ENCODE peak calls at places on chromosome 5, in ten cellular contexts. E is fibroblast of the aortic adventitia, Q is skeletal muscle cell, F is epithelial cell of esophagus, N is BE2C, O is AG04449, R is SK-N-SH, B is psoas muscle, I is heart left ventricle, Z is lower leg skin. H is an unnamed sample.

GRCh38 chr5:75891736-75892135 is 174.5 kb upstream of the POC5 start:
- DNase-seq in R (peak), Q (no peak), E (no peak), O (no peak), I (no peak), F (no peak), N (no peak), Z (no peak), B (no peak), H (no peak)

GRCh38 chr5:135950611-135951010 is 4.2 kb downstream of the LECT2 start:
- DNase-seq in Z (no peak), R (no peak), I (no peak), O (peak), Q (no peak), B (no peak), E (peak), F (no peak), N (no peak), H (peak)

GRCh38 chr5:134146651-134147544 is 29.9 kb downstream of the SKP1 start:
- DNase-seq in O (no peak), I (no peak), R (no peak), B (no peak), N (no peak), E (no peak), F (peak), Z (no peak), Q (no peak), H (no peak)

GRCh38 chr5:71695069-71695468 is 24.0 kb upstream of the CARTPT start:
- DNase-seq in E (no peak), I (no peak), Q (no peak), Z (no peak), R (no peak), N (no peak), F (no peak), B (no peak), O (no peak), H (no peak)

GRCh38 chr5:66306105-66306843 is 162.2 kb downstream of the SREK1 start:
- DNase-seq in E (peak), O (peak), N (peak), I (peak), F (peak), B (no peak), Q (peak), R (peak), Z (peak), H (peak)

GRCh38 chr5:142783601-142784291 is 13.6 kb downstream of the ARHGAP26 start:
- DNase-seq in Z (peak), I (peak), F (no peak), R (peak), E (peak), Q (no peak), B (peak), N (peak), O (no peak), H (no peak)

GRCh38 chr5:139470821-139471300 is at the start of gene SMIM33:
- DNase-seq in Q (no peak), E (no peak), O (no peak), B (no peak), N (no peak), F (no peak), R (no peak), I (no peak), Z (no peak), H (no peak)

GRCh38 chr5:168359820-168360460 is 68.5 kb downstream of the WWC1 start:
- DNase-seq in E (no peak), F (peak), B (no peak), O (no peak), I (no peak), R (no peak), Z (no peak), Q (no peak), N (no peak), H (no peak)

GRCh38 chr5:149559712-149560111 is 8.5 kb upstream of the CSNK1A1 start:
- DNase-seq in O (peak), B (no peak), F (no peak), R (no peak), I (no peak), Q (peak), Z (no peak), N (no peak), E (peak), H (peak)

GRCh38 chr5:132245593-132245992 is 11.9 kb upstream of the PDLIM4 start:
- DNase-seq in Z (no peak), I (no peak), E (no peak), Q (no peak), R (no peak), O (no peak), F (no peak), B (no peak), N (no peak), H (no peak)

GRCh38 chr5:121029536-121030245 is 565.6 kb downstream of the PRR16 start:
- DNase-seq in E (no peak), F (no peak), B (no peak), N (no peak), Q (no peak), R (no peak), I (no peak), Z (no peak), O (no peak), H (peak)

GRCh38 chr5:143033535-143034260 is 263.5 kb downstream of the ARHGAP26 start:
- DNase-seq in E (peak), Z (no peak), I (no peak), F (peak), Q (peak), R (no peak), O (peak), N (no peak), B (no peak), H (peak)

DNA sequence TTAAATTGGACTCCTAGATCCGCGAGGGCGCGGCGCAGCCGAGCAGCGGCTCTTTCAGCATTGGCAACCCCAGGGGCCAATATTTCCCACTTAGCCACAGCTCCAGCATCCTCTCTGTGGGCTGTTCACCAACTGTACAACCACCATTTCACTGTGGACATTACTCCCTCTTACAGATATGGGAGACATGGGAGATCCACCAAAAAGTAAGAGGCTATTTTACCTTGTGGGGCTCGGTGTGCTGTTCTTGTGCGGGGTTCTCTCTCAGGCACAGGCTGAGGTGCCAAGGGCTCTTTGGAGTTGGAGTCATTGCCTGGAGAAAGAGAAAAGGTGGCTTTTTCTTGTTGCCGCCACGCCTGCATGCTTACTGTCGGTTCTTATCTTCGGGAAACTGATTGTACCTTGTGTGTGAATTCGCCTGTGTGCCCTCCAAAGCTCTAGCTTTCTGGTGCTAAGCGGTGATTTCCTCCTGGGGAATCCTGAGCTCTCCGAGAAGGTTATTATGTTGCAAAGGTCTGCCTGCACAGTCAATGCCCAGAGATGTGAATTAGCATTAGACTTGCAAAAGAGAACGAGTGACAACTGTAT is 340 bp downstream of the ISL1 start:
- DNase-seq in R (peak), I (no peak), N (peak), F (peak), E (peak), Q (no peak), Z (no peak), B (no peak), O (no peak), H (no peak)
- H3K4me3 ChIP-seq in R (peak), I (no peak), N (peak), F (peak), E (peak), Q (peak), Z (peak), B (peak), O (peak), H (peak)

GRCh38 chr5:17218353-17219005 is 1.0 kb downstream of the BASP1 start:
- DNase-seq in N (peak), I (peak), Q (no peak), Z (peak), R (peak), F (peak), B (peak), E (peak), O (no peak), H (no peak)
- H3K4me3 ChIP-seq in N (peak), I (peak), Q (peak), Z (peak), R (peak), F (peak), B (peak), E (peak), O (peak), H (peak)

GRCh38 chr5:59124983-59125960 is 542.4 kb downstream of the RAB3C start:
- DNase-seq in Q (no peak), R (no peak), I (peak), O (no peak), B (no peak), E (no peak), F (no peak), N (peak), Z (no peak), H (no peak)
- H3K4me3 ChIP-seq in Q (no peak), R (no peak), I (no peak), O (no peak), B (peak), E (no peak), F (no peak), N (peak), Z (no peak), H (no peak)

DNA sequence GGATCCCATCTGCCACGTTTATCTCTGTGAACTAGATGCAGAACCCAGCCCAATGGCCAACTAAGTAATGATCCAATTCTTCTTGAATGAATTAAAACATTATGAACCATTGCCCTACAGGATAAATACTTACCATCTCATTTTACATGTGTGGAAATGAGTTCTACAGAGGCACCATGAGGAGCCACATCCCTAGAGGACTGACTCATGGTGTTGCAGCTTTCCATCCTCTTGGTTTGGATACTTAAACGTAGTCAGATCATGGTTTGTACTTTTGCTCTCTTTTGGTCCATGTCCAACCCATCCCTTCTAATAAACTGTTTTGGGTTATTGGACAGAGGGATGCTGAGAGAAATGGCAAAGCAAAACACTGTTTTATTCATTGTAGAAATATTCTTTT is 484.8 kb downstream of the EBF1 start:
- DNase-seq in F (no peak), Z (no peak), B (no peak), R (no peak), O (no peak), I (no peak), Q (peak), N (no peak), E (no peak), H (no peak)
- H3K4me3 ChIP-seq in F (no peak), Z (no peak), B (no peak), R (no peak), O (no peak), I (no peak), Q (no peak), N (no peak), E (no peak), H (no peak)

DNA sequence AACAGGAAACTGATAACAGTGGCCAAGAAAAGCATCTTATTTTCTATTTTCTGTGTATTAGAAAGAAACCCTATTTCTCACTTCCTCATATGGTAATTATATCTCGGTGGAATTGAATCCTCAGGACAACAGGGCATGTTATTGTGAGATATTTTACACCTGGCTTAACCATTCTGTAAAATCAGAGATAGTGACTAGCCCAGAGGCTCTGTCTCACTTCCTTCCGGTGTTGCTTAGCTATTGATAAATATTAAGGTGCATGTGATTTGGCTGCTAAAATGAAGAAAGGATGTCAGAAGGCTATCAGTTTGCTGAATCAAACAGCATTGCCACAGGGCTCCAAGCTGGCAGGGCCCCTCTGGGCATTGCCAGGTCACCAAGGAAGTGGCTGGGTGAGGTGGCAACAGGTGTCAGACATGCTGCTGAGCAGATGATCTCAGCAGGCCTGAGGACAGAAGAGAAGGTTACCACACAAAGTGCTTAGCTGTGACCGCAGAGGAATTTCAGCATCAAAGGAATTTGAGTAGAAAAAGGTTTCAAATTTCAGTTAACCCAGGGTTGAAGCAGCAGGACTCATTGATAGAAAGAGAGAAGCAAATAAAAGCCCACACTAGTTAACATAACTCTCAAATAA is 330.7 kb downstream of the PDE4D start:
- DNase-seq in F (peak), R (no peak), I (no peak), Z (no peak), Q (peak), O (peak), B (peak), N (no peak), E (no peak), H (no peak)
- H3K4me3 ChIP-seq in F (no peak), R (no peak), I (no peak), Z (no peak), Q (no peak), O (no peak), B (no peak), N (no peak), E (no peak), H (no peak)

GRCh38 chr5:95856501-95856981 is 34.0 kb upstream of the GLRX start:
- DNase-seq in N (no peak), Q (no peak), R (no peak), I (peak), F (no peak), O (no peak), B (no peak), E (no peak), Z (no peak), H (no peak)

GRCh38 chr5:95857185-95857945 is 34.8 kb upstream of the GLRX start:
- DNase-seq in E (peak), R (no peak), F (no peak), B (peak), Z (peak), N (no peak), O (no peak), I (peak), Q (peak), H (peak)

GRCh38 chr5:95858023-95858461 is 35.5 kb upstream of the GLRX start:
- DNase-seq in Q (peak), N (no peak), F (no peak), E (peak), O (peak), B (no peak), I (peak), R (no peak), Z (peak), H (no peak)

GRCh38 chr5:95859327-95860060 is 37.0 kb upstream of the GLRX start:
- DNase-seq in F (peak), N (no peak), Z (no peak), Q (no peak), O (no peak), B (no peak), E (no peak), R (no peak), I (no peak), H (no peak)

GRCh38 chr5:95858661-95859326 is 36.3 kb upstream of the GLRX start:
- DNase-seq in Z (peak), Q (peak), N (peak), F (peak), B (peak), O (peak), R (peak), E (peak), I (peak), H (peak)
- H3K4me3 ChIP-seq in Z (no peak), Q (peak), N (peak), F (peak), B (peak), O (peak), R (peak), E (peak), I (no peak), H (peak)